ENCODE peak calls at places on chromosomes 5 and 9, in ten cellular contexts. X, U, E, V, H, G, Y, J, P and T are unnamed samples.

GRCh38 chr9:116644099-116644688 is 42.9 kb upstream of the TRIM32 start:
- DNase-seq in X (no peak), U (peak; percentile 59), E (no peak), V (no peak), H (no peak), G (no peak), Y (no peak), J (no peak), P (no peak), T (peak; percentile 79)

GRCh38 chr9:78144008-78144381 is 91.9 kb upstream of the CEP78 start:
- DNase-seq in X (no peak), U (no peak), E (no peak), V (no peak), H (no peak), G (no peak), Y (no peak), J (no peak), P (no peak), T (no peak)

GRCh38 chr5:148446591-148446990 is 62.8 kb downstream of the FBXO38 start:
- DNase-seq in X (no peak), U (no peak), E (no peak), V (no peak), H (no peak), G (no peak), Y (no peak), J (no peak), P (no peak), T (no peak)

GRCh38 chr5:32147959-32148358 is 26.2 kb downstream of the GOLPH3 start:
- DNase-seq in X (no peak), U (no peak), E (no peak), V (no peak), H (no peak), G (no peak), Y (no peak), J (no peak), P (no peak), T (no peak)

GRCh38 chr5:1502046-1502736 is 21.6 kb downstream of the LPCAT1 start:
- DNase-seq in X (peak; percentile 63), U (no peak), E (no peak), V (no peak), H (no peak), G (no peak), Y (no peak), J (no peak), P (peak; percentile 84), T (no peak)

GRCh38 chr5:56763711-56764466 is 51.5 kb upstream of the MAP3K1 start:
- DNase-seq in X (no peak), U (no peak), E (no peak), V (no peak), H (no peak), G (no peak), Y (no peak), J (no peak), P (peak; percentile 64), T (peak; percentile 91)

GRCh38 chr9:107313555-107314096 is 30.5 kb downstream of the RAD23B start:
- DNase-seq in X (no peak), U (no peak), E (no peak), V (no peak), H (no peak), G (no peak), Y (no peak), J (no peak), P (no peak), T (no peak)

GRCh38 chr5:149745-150450 is 41.4 kb upstream of the LRRC14B start:
- DNase-seq in X (no peak), U (no peak), E (peak; percentile 94), V (peak; percentile 10), H (no peak), G (no peak), Y (no peak), J (no peak), P (no peak), T (no peak)

GRCh38 chr9:68560131-68560844 is 19.6 kb upstream of the TMEM252 start:
- DNase-seq in X (peak; percentile 61), U (peak; percentile 20), E (no peak), V (no peak), H (peak; percentile 31), G (peak; percentile 3), Y (peak; percentile 63), J (no peak), P (peak; percentile 54), T (peak; percentile 13)

GRCh38 chr9:126554292-126554691 is 59.4 kb upstream of the LMX1B start:
- DNase-seq in X (no peak), U (no peak), E (no peak), V (no peak), H (no peak), G (no peak), Y (no peak), J (no peak), P (no peak), T (no peak)

GRCh38 chr5:81717221-81717620 is 33.7 kb downstream of the SSBP2 start:
- DNase-seq in X (no peak), U (peak; percentile 11), E (no peak), V (no peak), H (no peak), G (no peak), Y (no peak), J (no peak), P (no peak), T (no peak)

GRCh38 chr9:25677301-25678146 is 720 bp downstream of the TUSC1 start:
- DNase-seq in X (peak; percentile 91), U (peak; percentile 86), E (no peak), V (no peak), H (peak; percentile 61), G (no peak), Y (peak; percentile 59), J (no peak), P (peak; percentile 93), T (peak; percentile 72)

GRCh38 chr5:30878751-30879150 is 314.7 kb upstream of the CDH6 start:
- DNase-seq in X (no peak), U (no peak), E (no peak), V (no peak), H (no peak), G (no peak), Y (no peak), J (no peak), P (no peak), T (no peak)

GRCh38 chr9:4299006-4299795 is 667 bp downstream of the GLIS3 start:
- DNase-seq in X (peak; percentile 34), U (peak; percentile 61), E (no peak), V (no peak), H (peak; percentile 18), G (no peak), Y (peak; percentile 47), J (peak; percentile 72), P (peak; percentile 51), T (peak; percentile 17)

GRCh38 chr9:16705121-16705604 is 165.3 kb downstream of the BNC2 start:
- DNase-seq in X (peak; percentile 94), U (peak; percentile 84), E (no peak), V (peak; percentile 5), H (peak; percentile 72), G (no peak), Y (peak; percentile 45), J (no peak), P (peak; percentile 76), T (peak; percentile 76)

GRCh38 chr5:52995095-52995494 is 5.9 kb downstream of the ITGA2 start:
- DNase-seq in X (no peak), U (no peak), E (no peak), V (no peak), H (no peak), G (no peak), Y (no peak), J (no peak), P (no peak), T (no peak)

GRCh38 chr5:69217154-69217731 is 17.4 kb upstream of the CDK7 start:
- DNase-seq in X (no peak), U (peak; percentile 98), E (no peak), V (no peak), H (peak; percentile 96), G (peak; percentile 96), Y (peak; percentile 95), J (no peak), P (no peak), T (no peak)

GRCh38 chr5:62640437-62640836 is 61.8 kb downstream of the LRRC70 start:
- DNase-seq in X (no peak), U (no peak), E (no peak), V (no peak), H (no peak), G (no peak), Y (no peak), J (no peak), P (no peak), T (no peak)

GRCh38 chr9:134171316-134172197 is 7.2 kb upstream of the RNU6ATAC start:
- DNase-seq in X (no peak), U (peak; percentile 64), E (no peak), V (no peak), H (peak; percentile 55), G (no peak), Y (no peak), J (no peak), P (no peak), T (peak; percentile 23)

GRCh38 chr5:50808406-50808805 is 142.0 kb downstream of the PARP8 start:
- DNase-seq in X (no peak), U (no peak), E (no peak), V (no peak), H (no peak), G (no peak), Y (no peak), J (no peak), P (no peak), T (no peak)